ENCODE peak calls at places on chromosomes 3 and 15, in eight cellular contexts. X is cardiac fibroblast, M is AG10803, T is ovary, N is left ventricle myocardium inferior, H is astrocyte of the spinal cord, P is cardiac muscle cell, B is ascending aorta. O is an unnamed sample.

GRCh38 chr3:4533489-4534443 is 40.6 kb downstream of the ITPR1 start:
- DNase-seq in X (peak; percentile 30), M (no peak), T (no peak), N (no peak), H (no peak), P (peak; percentile 38), B (no peak), O (peak; percentile 25)

GRCh38 chr3:197829397-197830045 is 38.5 kb downstream of the LRCH3 start:
- DNase-seq in X (no peak), M (no peak), T (no peak), N (no peak), H (no peak), P (no peak), B (no peak), O (no peak)

GRCh38 chr15:55279746-55280351 is 9.8 kb downstream of the RAB27A start:
- DNase-seq in X (peak; percentile 67), M (peak; percentile 88), T (no peak), N (no peak), H (peak; percentile 89), P (peak; percentile 73), B (no peak), O (peak; percentile 97)

GRCh38 chr15:82851981-82852511 is 42.6 kb downstream of the WHAMM start:
- DNase-seq in X (no peak), M (peak; percentile 65), T (no peak), N (no peak), H (peak; percentile 81), P (no peak), B (no peak), O (no peak)

GRCh38 chr3:134846943-134847342 is 51.9 kb downstream of the EPHB1 start:
- DNase-seq in X (peak; percentile 27), M (peak; percentile 93), T (peak; percentile 27), N (no peak), H (peak; percentile 83), P (peak; percentile 55), B (no peak), O (peak; percentile 16)

GRCh38 chr3:161423911-161424522 is 52.7 kb upstream of the SPTSSB start:
- DNase-seq in X (peak; percentile 52), M (peak; percentile 37), T (no peak), N (no peak), H (peak; percentile 61), P (peak; percentile 58), B (no peak), O (peak; percentile 41)

GRCh38 chr3:94089126-94089525 is 26.3 kb downstream of the NSUN3 start:
- DNase-seq in X (no peak), M (no peak), T (no peak), N (no peak), H (no peak), P (no peak), B (no peak), O (no peak)

GRCh38 chr3:160725326-160725725 is 30.7 kb upstream of the PPM1L start:
- DNase-seq in X (no peak), M (no peak), T (no peak), N (no peak), H (no peak), P (no peak), B (no peak), O (no peak)

GRCh38 chr3:42702066-42702951 is at the start of gene HHATL:
- DNase-seq in X (no peak), M (no peak), T (peak; percentile 7), N (peak; percentile 81), H (no peak), P (no peak), B (no peak), O (no peak)

GRCh38 chr15:45177285-45177684 is 10.5 kb downstream of the SHF start:
- DNase-seq in X (peak; percentile 28), M (no peak), T (no peak), N (no peak), H (no peak), P (peak; percentile 30), B (no peak), O (no peak)

GRCh38 chr3:144760831-144761230 is 789.2 kb downstream of the DIPK2A start:
- DNase-seq in X (peak; percentile 23), M (no peak), T (no peak), N (no peak), H (peak; percentile 8), P (peak; percentile 13), B (no peak), O (no peak)

GRCh38 chr3:144762091-144762490 is 790.5 kb downstream of the DIPK2A start:
- DNase-seq in X (no peak), M (no peak), T (no peak), N (no peak), H (no peak), P (no peak), B (no peak), O (no peak)

GRCh38 chr3:144763878-144764454 is 792.3 kb downstream of the DIPK2A start:
- DNase-seq in X (no peak), M (no peak), T (no peak), N (no peak), H (peak; percentile 10), P (no peak), B (no peak), O (no peak)
- H3K4me3 ChIP-seq in X (no peak overlapping the region), M (no peak overlapping the region), T (no peak overlapping the region), N (no peak overlapping the region), H (no peak overlapping the region), P (no peak overlapping the region), B (peak overlapping the region; percentile 14), O (peak overlapping the region; percentile 52)

GRCh38 chr15:85114886-85115285 is 133.2 kb downstream of the PDE8A start:
- DNase-seq in X (no peak), M (no peak), T (no peak), N (no peak), H (no peak), P (no peak), B (no peak), O (no peak)
- TF ChIP-seq CTCF in X (no peak), M (no peak), T (no peak), N (no peak), H (no peak), P (no peak), B (no peak), O (no peak)

GRCh38 chr15:31405200-31405929 is 78.7 kb downstream of the KLF13 start:
- DNase-seq in X (no peak), M (no peak), T (no peak), N (no peak), H (no peak), P (no peak), B (no peak), O (peak; percentile 37)
- H3K4me3 ChIP-seq in X (no peak overlapping the region), M (no peak overlapping the region), T (no peak overlapping the region), N (no peak overlapping the region), H (no peak overlapping the region), P (no peak overlapping the region), B (no peak overlapping the region), O (no peak overlapping the region)

GRCh38 chr3:39170461-39170860 is 17.1 kb upstream of the CSRNP1 start:
- DNase-seq in X (no peak), M (no peak), T (no peak), N (no peak), H (no peak), P (no peak), B (no peak), O (no peak)
- TF ChIP-seq CTCF in X (no peak), M (no peak), T (no peak), N (no peak), H (no peak), P (no peak), B (no peak), O (no peak)

GRCh38 chr15:62886431-62887071 is 156.0 kb upstream of the TPM1 start:
- DNase-seq in X (no peak), M (peak; percentile 67), T (peak; percentile 53), N (no peak), H (peak; percentile 85), P (peak; percentile 46), B (no peak), O (no peak)
- H3K4me3 ChIP-seq in X (no peak overlapping the region), M (no peak overlapping the region), T (no peak overlapping the region), N (no peak overlapping the region), H (no peak overlapping the region), P (no peak overlapping the region), B (no peak overlapping the region), O (no peak overlapping the region)

DNA sequence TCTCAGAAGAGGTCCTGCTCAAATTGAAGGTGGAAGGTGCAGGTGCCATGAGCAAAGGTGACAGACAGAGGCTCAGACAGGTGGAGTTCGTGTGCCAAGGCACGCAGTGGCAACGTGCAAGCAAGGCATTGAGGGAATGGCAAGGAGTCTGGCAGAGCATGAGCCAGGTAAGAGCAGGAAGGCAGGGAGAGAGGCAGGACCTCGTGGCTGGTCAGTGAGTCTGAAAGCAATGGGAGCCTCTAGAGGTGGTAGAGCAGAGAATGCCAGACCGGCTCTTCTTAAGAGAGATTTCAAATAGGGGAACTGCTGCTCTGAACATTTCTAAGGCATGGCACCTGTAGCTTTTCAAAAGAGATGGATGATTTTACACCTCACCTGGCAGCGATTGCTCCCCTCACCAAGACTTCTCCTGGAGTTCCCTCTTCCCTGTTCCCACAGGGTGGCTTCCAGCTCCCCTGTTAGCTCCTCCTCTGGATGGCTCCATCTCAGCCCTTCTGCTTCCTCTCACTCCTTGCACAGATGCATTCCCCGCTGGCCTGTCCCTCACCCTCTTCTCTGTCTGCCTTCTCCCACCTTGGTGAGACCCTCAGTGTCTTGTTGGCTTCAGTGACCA is 2.7 kb downstream of the MYO5C start:
- DNase-seq in X (no peak), M (no peak), T (no peak), N (no peak), H (no peak), P (no peak), B (no peak), O (no peak)
- TF ChIP-seq CTCF in X (no peak), M (no peak), T (no peak), N (no peak), H (no peak), P (no peak), B (no peak), O (no peak)

DNA sequence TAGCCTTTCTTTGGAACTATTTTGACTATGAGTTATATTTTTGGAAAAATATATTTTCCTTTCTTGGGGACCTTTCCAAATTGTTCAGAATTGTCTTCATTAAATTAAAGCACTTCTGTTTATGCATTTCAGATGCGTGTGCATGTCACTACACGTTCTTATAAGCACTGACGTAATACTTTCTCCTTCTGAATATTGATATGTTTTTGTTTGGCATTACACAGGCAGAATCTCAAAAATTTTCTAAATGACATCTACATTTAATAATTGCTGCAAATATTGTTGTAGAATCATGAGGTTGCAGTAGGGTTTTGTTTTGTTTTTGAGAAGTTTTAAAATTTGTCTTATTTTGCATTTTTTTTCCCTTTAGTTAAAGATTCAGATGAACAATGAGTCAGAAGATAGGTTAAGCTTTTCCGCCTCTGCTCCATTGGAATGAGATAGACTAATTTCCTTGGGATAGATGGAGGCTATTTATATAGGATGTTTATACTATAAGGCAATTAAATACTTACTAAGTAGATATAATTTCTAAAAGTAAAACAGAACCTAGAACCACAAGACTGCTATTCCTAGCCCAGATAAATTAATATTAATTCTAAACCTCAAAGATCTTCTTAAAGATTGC is 110.8 kb downstream of the MBNL1 start:
- DNase-seq in X (no peak), M (no peak), T (no peak), N (no peak), H (no peak), P (no peak), B (no peak), O (no peak)
- H3K4me3 ChIP-seq in X (no peak overlapping the region), M (no peak overlapping the region), T (no peak overlapping the region), N (no peak overlapping the region), H (no peak overlapping the region), P (no peak overlapping the region), B (no peak overlapping the region), O (no peak overlapping the region)

DNA sequence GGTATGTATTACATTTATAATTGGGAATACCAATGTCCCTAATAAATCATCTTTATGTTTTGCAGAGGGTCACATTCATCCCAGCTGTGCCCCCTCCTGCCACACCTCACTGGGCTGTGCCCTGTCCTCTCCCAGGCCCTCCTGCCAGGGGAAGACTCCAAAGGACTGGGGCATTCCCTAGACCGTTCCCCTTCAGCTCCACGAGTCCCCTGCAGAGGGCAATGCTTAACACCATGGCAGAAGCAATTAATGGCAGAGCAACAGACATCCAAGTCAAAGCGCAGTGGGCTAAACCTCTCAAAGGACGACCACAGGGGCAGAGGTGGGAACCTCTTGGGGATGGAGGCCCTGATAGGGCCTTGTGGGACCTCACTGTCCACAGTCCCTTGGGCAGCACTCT is 71.3 kb upstream of the SEC13 start:
- DNase-seq in X (no peak), M (no peak), T (no peak), N (no peak), H (no peak), P (no peak), B (no peak), O (no peak)
- TF ChIP-seq CTCF in X (no peak), M (peak; percentile 7), T (no peak), N (no peak), H (peak; percentile 23), P (peak; percentile 10), B (no peak), O (peak; percentile 5)

O was measured in fibroblast of villous mesenchyme.